ENCODE peak calls at places on chromosomes 16 and 17, in five cellular contexts. R is heart right ventricle; G is mammary epithelial cell; J is CD8-positive, alpha-beta T cell; C is PC-9. T is an unnamed sample.

GRCh38 chr16:88774544-88775393 is 10.3 kb downstream of the PIEZO1 start:
- DNase-seq in R (no peak), G (no peak), J (no peak), C (no peak), T (no peak)

GRCh38 chr16:25106567-25107465 is 4.7 kb upstream of the LCMT1 start:
- DNase-seq in R (peak; percentile 97), G (peak; percentile 64), J (peak; percentile 68), C (peak; percentile 92), T (peak; percentile 39)

GRCh38 chr17:72388765-72389473 is 268.1 kb downstream of the SOX9 start:
- DNase-seq in R (no peak), G (peak; percentile 72), J (no peak), C (peak; percentile 86), T (peak; percentile 64)

GRCh38 chr16:88785106-88785924 is at the start of gene PIEZO1:
- DNase-seq in R (peak; percentile 81), G (peak; percentile 47), J (peak; percentile 90), C (peak; percentile 71), T (no peak)

GRCh38 chr17:31008374-31009035 is 37.7 kb downstream of the RNF135 start:
- DNase-seq in R (peak; percentile 70), G (peak; percentile 72), J (peak; percentile 53), C (no peak), T (peak; percentile 27)

GRCh38 chr16:56729351-56729735 is 586 bp upstream of the NUP93 start:
- DNase-seq in R (no peak), G (no peak), J (no peak), C (no peak), T (no peak)

GRCh38 chr16:56945847-56946527 is 14.0 kb downstream of the HERPUD1 start:
- DNase-seq in R (no peak), G (no peak), J (no peak), C (no peak), T (no peak)

GRCh38 chr16:48246066-48246465 is 1.3 kb downstream of the ABCC11 start:
- DNase-seq in R (no peak), G (no peak), J (no peak), C (no peak), T (no peak)

GRCh38 chr16:85641776-85642176 is 28.7 kb downstream of the GSE1 start:
- DNase-seq in R (peak; percentile 66), G (peak; percentile 15), J (no peak), C (no peak), T (peak; percentile 32)

GRCh38 chr17:321386-321941 is 31.1 kb downstream of the RPH3AL start:
- DNase-seq in R (no peak), G (no peak), J (no peak), C (no peak), T (no peak)

GRCh38 chr16:20740007-20740883 is 1.4 kb downstream of the THUMPD1 start:
- DNase-seq in R (no peak), G (peak; percentile 42), J (no peak), C (peak; percentile 1), T (peak; percentile 39)

GRCh38 chr16:8905168-8905762 is 23.1 kb downstream of the LITAFD start:
- DNase-seq in R (no peak), G (no peak), J (no peak), C (peak; percentile 17), T (peak; percentile 23)

GRCh38 chr17:50052822-50053653 is 2.9 kb upstream of the ITGA3 start:
- DNase-seq in R (peak; percentile 47), G (no peak), J (no peak), C (peak; percentile 78), T (no peak)

GRCh38 chr17:75571197-75571884 is 16.3 kb upstream of the MYO15B start:
- DNase-seq in R (no peak), G (no peak), J (no peak), C (no peak), T (no peak)

GRCh38 chr17:1640329-1641064 is 5.0 kb downstream of the SCARF1 start:
- DNase-seq in R (no peak), G (no peak), J (no peak), C (no peak), T (no peak)

GRCh38 chr16:2966803-2967184 is 2.4 kb upstream of the PAQR4 start:
- DNase-seq in R (no peak), G (no peak), J (no peak), C (no peak), T (no peak)

GRCh38 chr16:16934660-16935059 is 536.1 kb downstream of the XYLT1 start:
- DNase-seq in R (no peak), G (no peak), J (no peak), C (no peak), T (no peak)
- TF ChIP-seq CTCF in R (no peak), G (no peak), J (no peak), C (no peak), T (no peak)

GRCh38 chr16:66442502-66443268 is 15.6 kb downstream of the BEAN1 start:
- DNase-seq in R (no peak), G (no peak), J (no peak), C (no peak), T (no peak)

GRCh38 chr16:66443269-66443652 is 16.2 kb downstream of the BEAN1 start:
- DNase-seq in R (no peak), G (no peak), J (no peak), C (no peak), T (no peak)

GRCh38 chr16:66441586-66442375 is 14.7 kb downstream of the BEAN1 start:
- DNase-seq in R (no peak), G (no peak), J (no peak), C (no peak), T (peak; percentile 51)

GRCh38 chr16:66446737-66447136 is 19.6 kb downstream of the BEAN1 start:
- DNase-seq in R (no peak), G (no peak), J (no peak), C (peak; percentile 21), T (peak; percentile 15)

DNA sequence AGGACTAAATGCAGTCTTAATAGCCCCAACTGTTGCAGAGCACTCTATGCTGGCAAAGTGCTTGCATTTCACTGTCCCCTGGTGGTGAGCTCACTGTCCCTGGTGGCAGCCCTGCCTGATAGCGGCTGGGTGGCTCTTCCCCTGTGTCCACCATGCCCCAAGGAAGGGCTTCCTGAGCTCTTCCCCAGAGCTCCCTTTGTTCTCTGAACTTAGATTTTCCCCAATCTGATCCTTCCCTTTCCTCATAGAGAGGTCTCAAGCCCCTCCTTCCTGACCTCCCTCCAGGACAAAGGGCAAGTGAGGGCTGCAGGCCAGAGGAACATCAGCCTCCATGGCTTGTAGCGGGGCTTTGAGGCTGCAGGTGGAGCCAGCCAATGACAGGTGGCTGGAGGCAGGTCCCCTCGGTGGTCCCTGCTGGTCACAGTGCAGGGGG is 17.0 kb downstream of the BEAN1 start:
- DNase-seq in R (no peak), G (no peak), J (no peak), C (no peak), T (no peak)
- TF ChIP-seq CTCF in R (no peak), G (no peak), J (no peak), C (peak; percentile 23), T (no peak)

GRCh38 chr17:44828919-44829557 is 1.0 kb downstream of the GJC1 start:
- DNase-seq in R (no peak), G (peak; percentile 38), J (peak; percentile 11), C (no peak), T (peak; percentile 20)

GRCh38 chr17:44829558-44830358 is at the start of gene GJC1:
- DNase-seq in R (peak; percentile 62), G (peak; percentile 45), J (peak; percentile 18), C (peak; percentile 58), T (no peak)

GRCh38 chr17:44827863-44828262 is 2.2 kb downstream of the GJC1 start:
- DNase-seq in R (no peak), G (no peak), J (no peak), C (no peak), T (peak; percentile 35)

GRCh38 chr17:44830359-44831269 is 527 bp upstream of the GJC1 start:
- DNase-seq in R (peak; percentile 32), G (no peak), J (peak; percentile 19), C (peak; percentile 35), T (no peak)

DNA sequence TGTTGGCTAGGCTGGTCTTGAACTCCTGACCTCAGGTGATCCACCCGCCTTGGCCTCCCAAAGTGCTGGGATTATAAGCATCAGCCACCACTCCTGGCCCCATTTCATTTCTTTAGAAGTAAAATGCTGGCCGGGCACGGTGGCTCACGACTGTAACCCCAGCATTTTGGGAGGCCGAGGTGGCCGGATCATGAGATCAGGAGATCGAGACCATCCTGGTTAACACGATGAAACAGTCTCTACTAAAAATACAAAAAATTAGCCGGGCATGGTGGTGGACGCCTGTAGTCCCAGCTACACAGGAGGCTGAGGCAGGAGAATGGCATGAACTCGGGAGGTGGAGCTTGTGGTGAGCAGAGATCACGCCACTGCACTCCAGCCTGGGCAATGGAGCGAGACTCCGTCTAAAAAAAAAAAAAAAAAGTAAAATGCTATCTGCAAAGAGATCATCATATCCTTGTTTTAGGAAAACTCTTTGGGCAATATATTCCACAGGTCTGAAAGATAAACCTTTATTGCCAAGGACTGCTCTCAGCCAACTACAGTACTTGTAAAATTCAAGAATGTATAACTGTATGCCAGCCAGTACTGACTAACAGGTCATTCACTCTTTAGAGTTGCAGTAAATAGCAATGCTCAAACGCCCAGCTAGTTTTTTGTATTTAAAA is 3.8 kb downstream of the GJC1 start:
- DNase-seq in R (no peak), G (no peak), J (no peak), C (no peak), T (no peak)
- TF ChIP-seq CTCF in R (no peak), G (no peak), J (no peak), C (no peak), T (no peak)

GRCh38 chr17:43599835-43600234 is 53.7 kb upstream of the ETV4 start:
- DNase-seq in R (no peak), G (peak; percentile 74), J (no peak), C (peak; percentile 32), T (peak; percentile 82)
- TF ChIP-seq CTCF in R (no peak), G (no peak), J (no peak), C (no peak), T (no peak)

GRCh38 chr16:14155572-14156213 is 84.6 kb downstream of the MRTFB start:
- DNase-seq in R (no peak), G (peak; percentile 9), J (no peak), C (no peak), T (peak; percentile 57)
- TF ChIP-seq CTCF in R (no peak), G (no peak), J (no peak), C (no peak), T (no peak)

DNA sequence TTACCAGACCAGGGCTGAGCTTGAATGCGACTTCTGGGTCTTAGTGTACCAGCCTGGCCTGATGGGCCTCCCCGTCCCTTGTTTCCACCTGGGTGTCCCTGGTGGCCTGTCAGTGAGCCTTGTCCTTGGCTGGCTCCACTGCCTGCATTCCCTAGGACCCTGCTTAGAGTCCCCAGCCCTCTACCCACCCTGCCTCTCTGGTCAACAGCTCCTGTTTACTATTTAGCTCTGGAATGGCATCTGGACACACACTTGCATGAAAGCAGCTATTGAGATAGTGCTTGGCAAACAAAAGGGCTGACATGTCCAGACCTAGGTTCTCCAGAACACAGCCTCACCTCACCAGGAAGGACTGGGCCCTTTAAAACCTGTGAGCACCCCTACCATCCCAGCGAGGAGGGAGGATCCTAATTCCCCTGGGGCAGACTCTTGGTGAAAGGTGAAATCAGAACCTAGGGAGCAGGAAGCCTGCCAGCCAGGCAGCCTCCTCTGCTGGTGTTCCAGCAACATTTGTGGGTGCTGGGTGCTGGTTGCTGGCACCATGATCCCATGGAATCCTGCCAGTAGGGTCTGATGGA is 38.8 kb downstream of the RAI1 start:
- DNase-seq in R (no peak), G (peak; percentile 45), J (no peak), C (peak; percentile 63), T (peak; percentile 76)
- TF ChIP-seq CTCF in R (no peak), G (no peak), J (no peak), C (no peak), T (no peak)